ENCODE peak calls at places on chromosomes 2 and 18, in five cellular contexts. Y is spleen; H is MG63; L is naive thymus-derived CD4-positive, alpha-beta T cell; N is keratinocyte. Q is an unnamed sample.

GRCh38 chr18:22348521-22349316 is 69.0 kb downstream of the CTAGE1 start:
- DNase-seq in L (no peak), Y (peak; percentile 81), N (peak; percentile 13), H (peak; percentile 69), Q (peak; percentile 74)

GRCh38 chr2:108571262-108571661 is 37.0 kb downstream of the LIMS1 start:
- DNase-seq in L (no peak), H (no peak), N (no peak), Y (no peak), Q (no peak)

GRCh38 chr2:85308951-85309555 is 18.7 kb downstream of the TGOLN2 start:
- DNase-seq in N (no peak), H (peak; percentile 86), L (peak; percentile 18), Y (peak; percentile 85), Q (no peak)

GRCh38 chr2:216339456-216340279 is 32.6 kb downstream of the MARCHF4 start:
- DNase-seq in L (no peak), Y (no peak), H (peak; percentile 80), N (no peak), Q (no peak)

GRCh38 chr2:134124047-134124753 is 129.7 kb upstream of the MGAT5 start:
- DNase-seq in H (no peak), L (no peak), Y (no peak), N (no peak), Q (no peak)

GRCh38 chr18:56632070-56633022 is 6.0 kb downstream of the TXNL1 start:
- DNase-seq in L (no peak), N (no peak), Y (no peak), H (no peak), Q (no peak)

GRCh38 chr2:122635649-122636496 is 880.4 kb downstream of the TSN start:
- DNase-seq in N (no peak), L (no peak), H (no peak), Y (no peak), Q (peak; percentile 22)

GRCh38 chr2:200662727-200663126 is 76.9 kb downstream of the AOX1 start:
- DNase-seq in N (peak; percentile 38), H (peak; percentile 61), L (no peak), Y (no peak), Q (peak; percentile 35)

GRCh38 chr18:67217551-67218166 is 298.9 kb downstream of the DSEL start:
- DNase-seq in Y (no peak), L (peak; percentile 58), H (no peak), N (peak; percentile 38), Q (peak; percentile 65)

GRCh38 chr2:19848029-19848750 is 53.6 kb downstream of the TTC32 start:
- DNase-seq in N (no peak), Y (no peak), H (no peak), L (no peak), Q (no peak)

GRCh38 chr18:58097127-58097906 is 53.3 kb downstream of the NEDD4L start:
- DNase-seq in N (no peak), Y (no peak), L (no peak), H (no peak), Q (peak; percentile 18)

GRCh38 chr2:55843096-55843991 is 80.2 kb downstream of the EFEMP1 start:
- DNase-seq in L (no peak), H (peak; percentile 56), Y (no peak), N (no peak), Q (peak; percentile 83)

GRCh38 chr2:14524803-14525080 is 107.8 kb upstream of the LRATD1 start:
- DNase-seq in N (no peak), L (no peak), H (no peak), Y (no peak), Q (no peak)

GRCh38 chr2:3628241-3628679 is 29.7 kb upstream of the ALLC start:
- DNase-seq in H (no peak), N (no peak), L (no peak), Y (peak; percentile 67), Q (no peak)

GRCh38 chr2:205889073-205889472 is 196.9 kb downstream of the INO80D start:
- DNase-seq in N (peak; percentile 94), H (no peak), Y (no peak), L (no peak), Q (peak; percentile 24)

GRCh38 chr2:37326285-37326684 is 1.7 kb upstream of the PRKD3 start:
- DNase-seq in L (no peak), N (no peak), Y (no peak), H (peak; percentile 64), Q (peak; percentile 78)

GRCh38 chr2:59904145-59904544 is 649.3 kb downstream of the BCL11A start:
- DNase-seq in H (no peak), Y (no peak), L (no peak), N (no peak), Q (no peak)

GRCh38 chr2:119417898-119418297 is 13.8 kb upstream of the TMEM37 start:
- DNase-seq in H (no peak), Y (no peak), N (no peak), L (no peak), Q (no peak)

GRCh38 chr2:182824056-182824758 is 42.2 kb downstream of the FRZB start:
- DNase-seq in N (no peak), H (no peak), L (no peak), Y (no peak), Q (no peak)

GRCh38 chr2:27184115-27184514 is 27.7 kb upstream of the ATRAID start:
- DNase-seq in H (no peak), L (no peak), Y (no peak), N (no peak), Q (no peak)

GRCh38 chr2:46116616-46117015 is 180.6 kb upstream of the EPAS1 start:
- DNase-seq in L (no peak), H (no peak), Y (no peak), N (no peak), Q (no peak)

GRCh38 chr2:213722564-213722963 is 438.3 kb downstream of the SPAG16 start:
- DNase-seq in N (no peak), H (no peak), Y (no peak), L (no peak), Q (no peak)

GRCh38 chr2:218026676-218027425 is 24.1 kb upstream of the TNS1 start:
- DNase-seq in N (no peak), H (no peak), L (no peak), Y (no peak), Q (no peak)

GRCh38 chr2:166106431-166107015 is 21.3 kb downstream of the SCN1A start:
- DNase-seq in Y (no peak), L (no peak), N (no peak), H (no peak), Q (no peak)

GRCh38 chr18:75727479-75727878 is 300.0 kb upstream of the SMIM21 start:
- DNase-seq in Y (no peak), H (peak; percentile 27), N (no peak), L (peak; percentile 8), Q (peak; percentile 7)

GRCh38 chr2:28102455-28102874 is 211.9 kb downstream of the BABAM2 start:
- DNase-seq in Y (no peak), H (peak; percentile 16), N (no peak), L (no peak), Q (peak; percentile 47)

DNA sequence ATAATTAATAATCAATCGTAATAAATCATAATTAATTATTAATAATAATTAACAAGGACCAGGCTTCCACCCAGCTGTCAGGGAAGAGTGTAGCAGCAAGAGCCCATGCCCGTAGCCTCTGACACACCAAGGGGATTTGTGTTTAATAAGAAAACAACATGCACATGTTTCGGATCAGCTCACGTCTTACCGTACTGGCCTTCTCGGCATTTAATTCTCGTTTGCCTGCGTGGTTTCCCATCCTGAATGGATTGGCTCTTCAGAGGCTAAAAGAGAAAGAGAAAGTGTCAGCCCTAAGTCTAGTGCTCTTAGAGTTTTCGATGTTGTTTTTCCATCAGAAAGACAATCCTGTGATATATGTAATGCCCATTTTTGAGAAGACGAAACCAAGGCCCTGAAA is 27.6 kb downstream of the MBP start:
- DNase-seq in L (no peak), Y (no peak), N (no peak), H (no peak), Q (no peak)
- H3K36me3 ChIP-seq in L (no peaks in the 10 kb centered on the region), Y (no peaks in the 10 kb centered on the region), N (peaks cover 28% of the 10 kb centered on the region), H (no peaks in the 10 kb centered on the region), Q (peaks cover under 1% of the 10 kb centered on the region)

GRCh38 chr2:100982431-100982861 is 19.6 kb upstream of the RPL31 start:
- DNase-seq in H (no peak), N (no peak), Y (no peak), L (no peak), Q (no peak)
- H3K36me3 ChIP-seq in H (no peaks in the 10 kb centered on the region), N (peaks cover 2% of the 10 kb centered on the region), Y (no peaks in the 10 kb centered on the region), L (no peaks in the 10 kb centered on the region), Q (peaks cover 31% of the 10 kb centered on the region)

GRCh38 chr2:208249241-208249640 is 5.6 kb downstream of the IDH1 start:
- DNase-seq in L (no peak), H (no peak), Y (no peak), N (no peak), Q (no peak)

GRCh38 chr2:208248601-208249000 is 6.3 kb downstream of the IDH1 start:
- DNase-seq in H (no peak), L (no peak), N (no peak), Y (no peak), Q (no peak)

GRCh38 chr2:208251098-208251497 is 3.8 kb downstream of the IDH1 start:
- DNase-seq in N (no peak), Y (no peak), L (no peak), H (no peak), Q (no peak)

GRCh38 chr2:208252766-208253492 is 1.9 kb downstream of the IDH1 start:
- DNase-seq in N (no peak), L (no peak), Y (no peak), H (no peak), Q (no peak)

DNA sequence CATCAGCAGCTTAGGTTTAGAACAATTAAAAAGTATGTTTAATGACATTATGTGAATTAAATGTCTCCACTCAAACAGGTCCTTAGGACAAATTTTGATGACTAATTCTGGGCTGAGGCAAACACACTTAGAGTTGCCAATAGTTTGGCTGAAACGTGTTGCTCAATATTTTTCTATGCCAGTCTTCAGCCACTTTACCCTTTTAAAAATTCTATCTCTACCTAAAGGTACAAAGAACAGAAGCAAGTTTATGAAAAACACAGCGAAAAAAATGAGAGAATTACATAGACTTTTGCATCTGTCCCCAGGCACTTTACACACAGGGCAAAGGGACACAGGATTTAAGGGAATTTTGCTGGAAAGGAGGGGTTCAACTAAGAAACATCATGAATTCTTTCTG is 4.5 kb downstream of the IDH1 start:
- DNase-seq in H (no peak), N (no peak), L (no peak), Y (no peak), Q (no peak)
- H3K36me3 ChIP-seq in H (peaks cover 17% of the 10 kb centered on the region), N (peaks cover 11% of the 10 kb centered on the region), L (no peaks in the 10 kb centered on the region), Y (peaks cover 25% of the 10 kb centered on the region), Q (peaks cover 30% of the 10 kb centered on the region)

GRCh38 chr18:46098616-46098933 is 479 bp upstream of the ATP5F1A start:
- DNase-seq in L (no peak), N (no peak), Y (no peak), H (no peak), Q (no peak)

GRCh38 chr18:46097853-46098615 is at the start of gene ATP5F1A:
- DNase-seq in Y (peak; percentile 96), L (peak; percentile 80), H (peak; percentile 86), N (no peak), Q (peak; percentile 84)

GRCh38 chr18:46096651-46097300 is 1.3 kb downstream of the ATP5F1A start:
- DNase-seq in H (peak; percentile 17), N (no peak), L (no peak), Y (no peak), Q (no peak)

GRCh38 chr18:46097378-46097852 is 681 bp downstream of the ATP5F1A start:
- DNase-seq in Y (no peak), L (peak; percentile 26), N (no peak), H (no peak), Q (no peak)

DNA sequence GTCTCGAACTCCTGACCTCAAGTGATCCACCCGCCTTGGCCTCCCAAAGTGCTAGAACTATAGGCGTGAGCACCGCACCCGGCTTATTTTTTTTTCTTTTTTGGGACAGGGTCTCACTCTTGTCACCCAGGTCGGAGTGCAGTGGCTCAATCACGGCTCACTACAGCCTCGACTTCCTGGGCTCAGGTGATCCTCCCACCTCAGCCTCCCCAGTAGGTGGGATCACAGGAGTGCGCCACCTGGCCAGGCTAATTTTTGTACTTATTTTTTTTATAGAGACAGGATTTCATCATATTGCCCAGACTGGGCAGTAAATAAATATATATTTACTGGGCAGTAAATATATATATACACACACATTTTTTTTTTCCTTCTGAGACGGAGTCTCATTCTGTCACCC is 2.6 kb downstream of the ATP5F1A start:
- DNase-seq in Y (no peak), H (no peak), N (no peak), L (no peak), Q (no peak)
- H3K36me3 ChIP-seq in Y (peaks cover 40% of the 10 kb centered on the region), H (peaks cover 61% of the 10 kb centered on the region), N (peaks cover 19% of the 10 kb centered on the region), L (peaks cover 5% of the 10 kb centered on the region), Q (peaks cover 39% of the 10 kb centered on the region)